ENCODE peak calls at places on chromosomes 1 and 21, in five cellular contexts. One of them, this sample, is unnamed.

GRCh38 chr1:81446006-81446669 is 354.6 kb upstream of the ADGRL2 start:
- DNase-seq in GF-D8: no peak
- DNase-seq in activated CD4-positive, CD25-positive, alpha-beta regulatory T cell treated with anti-CD3 and anti-CD28 coated beads, Interleukin-2, amount 50 U/mL, for 16 hours: no peak
- DNase-seq in NCI-H1436: peak; percentile 28
- DNase-seq in brain pericyte: no peak
- DNase-seq in this sample: no peak

GRCh38 chr1:187638733-187639132 is 810.0 kb downstream of the PLA2G4A start:
- DNase-seq in NCI-H1436: no peak
- DNase-seq in activated CD4-positive, CD25-positive, alpha-beta regulatory T cell treated with anti-CD3 and anti-CD28 coated beads, Interleukin-2, amount 50 U/mL, for 16 hours: no peak
- DNase-seq in GF-D8: no peak
- DNase-seq in brain pericyte: no peak
- DNase-seq in this sample: no peak

GRCh38 chr1:39407496-39407888 is 83.9 kb upstream of the BMP8A start:
- DNase-seq in GF-D8: no peak
- DNase-seq in activated CD4-positive, CD25-positive, alpha-beta regulatory T cell treated with anti-CD3 and anti-CD28 coated beads, Interleukin-2, amount 50 U/mL, for 16 hours: no peak
- DNase-seq in NCI-H1436: no peak
- DNase-seq in brain pericyte: no peak
- DNase-seq in this sample: no peak

GRCh38 chr1:22279735-22280134 is 136.8 kb upstream of the WNT4 start:
- DNase-seq in brain pericyte: no peak
- DNase-seq in NCI-H1436: no peak
- DNase-seq in activated CD4-positive, CD25-positive, alpha-beta regulatory T cell treated with anti-CD3 and anti-CD28 coated beads, Interleukin-2, amount 50 U/mL, for 16 hours: no peak
- DNase-seq in GF-D8: no peak
- DNase-seq in this sample: no peak

GRCh38 chr1:53678507-53678906 is 60.5 kb downstream of the GLIS1 start:
- DNase-seq in activated CD4-positive, CD25-positive, alpha-beta regulatory T cell treated with anti-CD3 and anti-CD28 coated beads, Interleukin-2, amount 50 U/mL, for 16 hours: no peak
- DNase-seq in GF-D8: no peak
- DNase-seq in NCI-H1436: no peak
- DNase-seq in brain pericyte: no peak
- DNase-seq in this sample: no peak

GRCh38 chr1:166813508-166814223 is 25.6 kb upstream of the POGK start:
- DNase-seq in NCI-H1436: no peak
- DNase-seq in GF-D8: no peak
- DNase-seq in activated CD4-positive, CD25-positive, alpha-beta regulatory T cell treated with anti-CD3 and anti-CD28 coated beads, Interleukin-2, amount 50 U/mL, for 16 hours: no peak
- DNase-seq in brain pericyte: no peak
- DNase-seq in this sample: no peak

GRCh38 chr1:192277635-192278034 is 39.2 kb upstream of the RGS21 start:
- DNase-seq in brain pericyte: no peak
- DNase-seq in GF-D8: no peak
- DNase-seq in NCI-H1436: no peak
- DNase-seq in activated CD4-positive, CD25-positive, alpha-beta regulatory T cell treated with anti-CD3 and anti-CD28 coated beads, Interleukin-2, amount 50 U/mL, for 16 hours: no peak
- DNase-seq in this sample: no peak

GRCh38 chr1:55916480-55916879 is 662.9 kb downstream of the PLPP3 start:
- DNase-seq in NCI-H1436: no peak
- DNase-seq in activated CD4-positive, CD25-positive, alpha-beta regulatory T cell treated with anti-CD3 and anti-CD28 coated beads, Interleukin-2, amount 50 U/mL, for 16 hours: no peak
- DNase-seq in brain pericyte: no peak
- DNase-seq in GF-D8: no peak
- DNase-seq in this sample: no peak

GRCh38 chr1:55276671-55277376 is 61.7 kb upstream of the USP24 start:
- DNase-seq in GF-D8: no peak
- DNase-seq in brain pericyte: no peak
- DNase-seq in NCI-H1436: no peak
- DNase-seq in activated CD4-positive, CD25-positive, alpha-beta regulatory T cell treated with anti-CD3 and anti-CD28 coated beads, Interleukin-2, amount 50 U/mL, for 16 hours: no peak
- DNase-seq in this sample: no peak

GRCh38 chr1:162373541-162374375 is 2.9 kb downstream of the SPATA46 start:
- DNase-seq in GF-D8: no peak
- DNase-seq in brain pericyte: no peak
- DNase-seq in activated CD4-positive, CD25-positive, alpha-beta regulatory T cell treated with anti-CD3 and anti-CD28 coated beads, Interleukin-2, amount 50 U/mL, for 16 hours: no peak
- DNase-seq in NCI-H1436: no peak
- DNase-seq in this sample: no peak

GRCh38 chr1:64363616-64364015 is 106.3 kb upstream of the CACHD1 start:
- DNase-seq in activated CD4-positive, CD25-positive, alpha-beta regulatory T cell treated with anti-CD3 and anti-CD28 coated beads, Interleukin-2, amount 50 U/mL, for 16 hours: no peak
- DNase-seq in NCI-H1436: no peak
- DNase-seq in GF-D8: no peak
- DNase-seq in brain pericyte: no peak
- DNase-seq in this sample: no peak

GRCh38 chr1:98059616-98060015 is 138.8 kb upstream of the DPYD start:
- DNase-seq in GF-D8: no peak
- DNase-seq in activated CD4-positive, CD25-positive, alpha-beta regulatory T cell treated with anti-CD3 and anti-CD28 coated beads, Interleukin-2, amount 50 U/mL, for 16 hours: no peak
- DNase-seq in NCI-H1436: no peak
- DNase-seq in brain pericyte: no peak
- DNase-seq in this sample: no peak

GRCh38 chr1:244304156-244304555 is 147.6 kb downstream of the ADSS2 start:
- DNase-seq in GF-D8: no peak
- DNase-seq in brain pericyte: no peak
- DNase-seq in activated CD4-positive, CD25-positive, alpha-beta regulatory T cell treated with anti-CD3 and anti-CD28 coated beads, Interleukin-2, amount 50 U/mL, for 16 hours: no peak
- DNase-seq in NCI-H1436: no peak
- DNase-seq in this sample: peak; percentile 30

GRCh38 chr1:8962812-8963669 is 17.4 kb downstream of the CA6 start:
- DNase-seq in activated CD4-positive, CD25-positive, alpha-beta regulatory T cell treated with anti-CD3 and anti-CD28 coated beads, Interleukin-2, amount 50 U/mL, for 16 hours: peak; percentile 11
- DNase-seq in NCI-H1436: no peak
- DNase-seq in brain pericyte: no peak
- DNase-seq in GF-D8: peak; percentile 15
- DNase-seq in this sample: peak; percentile 14

GRCh38 chr1:2946291-2946690 is 75.0 kb upstream of the ACTRT2 start:
- DNase-seq in brain pericyte: no peak
- DNase-seq in GF-D8: no peak
- DNase-seq in activated CD4-positive, CD25-positive, alpha-beta regulatory T cell treated with anti-CD3 and anti-CD28 coated beads, Interleukin-2, amount 50 U/mL, for 16 hours: no peak
- DNase-seq in NCI-H1436: no peak
- DNase-seq in this sample: no peak

GRCh38 chr21:41779659-41780058 is 12.8 kb upstream of the RIPK4 start:
- DNase-seq in brain pericyte: no peak
- DNase-seq in NCI-H1436: no peak
- DNase-seq in GF-D8: no peak
- DNase-seq in activated CD4-positive, CD25-positive, alpha-beta regulatory T cell treated with anti-CD3 and anti-CD28 coated beads, Interleukin-2, amount 50 U/mL, for 16 hours: no peak
- DNase-seq in this sample: no peak

GRCh38 chr21:35933466-35933865 is 126.9 kb downstream of the SETD4 start:
- DNase-seq in brain pericyte: peak; percentile 47
- DNase-seq in activated CD4-positive, CD25-positive, alpha-beta regulatory T cell treated with anti-CD3 and anti-CD28 coated beads, Interleukin-2, amount 50 U/mL, for 16 hours: no peak
- DNase-seq in NCI-H1436: no peak
- DNase-seq in GF-D8: no peak
- DNase-seq in this sample: no peak

GRCh38 chr1:31587720-31588423 is 11.6 kb downstream of the TINAGL1 start:
- DNase-seq in GF-D8: no peak
- DNase-seq in activated CD4-positive, CD25-positive, alpha-beta regulatory T cell treated with anti-CD3 and anti-CD28 coated beads, Interleukin-2, amount 50 U/mL, for 16 hours: peak; percentile 6
- DNase-seq in brain pericyte: no peak
- DNase-seq in NCI-H1436: peak; percentile 47
- DNase-seq in this sample: peak; percentile 63

GRCh38 chr1:200314085-200314750 is 95.6 kb downstream of the ZNF281 start:
- DNase-seq in brain pericyte: no peak
- DNase-seq in activated CD4-positive, CD25-positive, alpha-beta regulatory T cell treated with anti-CD3 and anti-CD28 coated beads, Interleukin-2, amount 50 U/mL, for 16 hours: no peak
- DNase-seq in NCI-H1436: no peak
- DNase-seq in GF-D8: no peak
- DNase-seq in this sample: no peak

GRCh38 chr1:59025201-59025600 is 241.4 kb upstream of the JUN start:
- DNase-seq in NCI-H1436: no peak
- DNase-seq in activated CD4-positive, CD25-positive, alpha-beta regulatory T cell treated with anti-CD3 and anti-CD28 coated beads, Interleukin-2, amount 50 U/mL, for 16 hours: no peak
- DNase-seq in GF-D8: no peak
- DNase-seq in brain pericyte: no peak
- DNase-seq in this sample: no peak

GRCh38 chr1:65027699-65028358 is 61.5 kb upstream of the JAK1 start:
- DNase-seq in brain pericyte: no peak
- DNase-seq in GF-D8: no peak
- DNase-seq in NCI-H1436: no peak
- DNase-seq in activated CD4-positive, CD25-positive, alpha-beta regulatory T cell treated with anti-CD3 and anti-CD28 coated beads, Interleukin-2, amount 50 U/mL, for 16 hours: no peak
- DNase-seq in this sample: no peak

GRCh38 chr21:43194303-43195130 is 25.7 kb downstream of the CRYAA start:
- DNase-seq in activated CD4-positive, CD25-positive, alpha-beta regulatory T cell treated with anti-CD3 and anti-CD28 coated beads, Interleukin-2, amount 50 U/mL, for 16 hours: no peak
- DNase-seq in NCI-H1436: no peak
- DNase-seq in brain pericyte: no peak
- DNase-seq in GF-D8: no peak
- DNase-seq in this sample: no peak

GRCh38 chr1:94804442-94804837 is 15.7 kb upstream of the SLC44A3 start:
- DNase-seq in activated CD4-positive, CD25-positive, alpha-beta regulatory T cell treated with anti-CD3 and anti-CD28 coated beads, Interleukin-2, amount 50 U/mL, for 16 hours: no peak
- DNase-seq in GF-D8: no peak
- DNase-seq in NCI-H1436: no peak
- DNase-seq in brain pericyte: no peak
- DNase-seq in this sample: no peak

GRCh38 chr1:81377406-81377805 is 423.3 kb upstream of the ADGRL2 start:
- DNase-seq in NCI-H1436: peak; percentile 7
- DNase-seq in activated CD4-positive, CD25-positive, alpha-beta regulatory T cell treated with anti-CD3 and anti-CD28 coated beads, Interleukin-2, amount 50 U/mL, for 16 hours: no peak
- DNase-seq in GF-D8: no peak
- DNase-seq in brain pericyte: no peak
- DNase-seq in this sample: no peak

GRCh38 chr1:84510668-84511067 is 4.3 kb upstream of the GNG5 start:
- DNase-seq in NCI-H1436: no peak
- DNase-seq in brain pericyte: no peak
- DNase-seq in activated CD4-positive, CD25-positive, alpha-beta regulatory T cell treated with anti-CD3 and anti-CD28 coated beads, Interleukin-2, amount 50 U/mL, for 16 hours: no peak
- DNase-seq in GF-D8: no peak
- DNase-seq in this sample: no peak

GRCh38 chr1:62110198-62110817 is 84.3 kb upstream of the L1TD1 start:
- DNase-seq in GF-D8: no peak
- DNase-seq in NCI-H1436: no peak
- DNase-seq in activated CD4-positive, CD25-positive, alpha-beta regulatory T cell treated with anti-CD3 and anti-CD28 coated beads, Interleukin-2, amount 50 U/mL, for 16 hours: no peak
- DNase-seq in brain pericyte: peak; percentile 24
- DNase-seq in this sample: no peak

GRCh38 chr1:209774592-209774991 is 9.8 kb downstream of the C1orf74 start:
- DNase-seq in NCI-H1436: no peak
- DNase-seq in GF-D8: no peak
- DNase-seq in activated CD4-positive, CD25-positive, alpha-beta regulatory T cell treated with anti-CD3 and anti-CD28 coated beads, Interleukin-2, amount 50 U/mL, for 16 hours: no peak
- DNase-seq in brain pericyte: no peak
- DNase-seq in this sample: no peak

This sample was measured in T47D.